ENCODE peak calls at places on chromosomes 3 and 15, in nine cellular contexts. One of them, this sample, is unnamed.

GRCh38 chr15:53844634-53845033 is 85.2 kb upstream of the WDR72 start:
- DNase-seq in fibroblast of lung: no peak
- DNase-seq in cardiac fibroblast: no peak
- DNase-seq in AG09309: no peak
- DNase-seq in A549: no peak
- DNase-seq in HL-60: no peak
- DNase-seq in bronchial epithelial cell: no peak
- DNase-seq in K562: no peak
- DNase-seq in epithelial cell of proximal tubule: no peak
- DNase-seq in this sample: no peak

GRCh38 chr15:40252438-40253178 is 13.7 kb downstream of the PAK6 start:
- DNase-seq in bronchial epithelial cell: peak; percentile 33
- DNase-seq in K562: no peak
- DNase-seq in fibroblast of lung: no peak
- DNase-seq in epithelial cell of proximal tubule: no peak
- DNase-seq in AG09309: no peak
- DNase-seq in HL-60: no peak
- DNase-seq in A549: no peak
- DNase-seq in cardiac fibroblast: peak; percentile 27
- DNase-seq in this sample: peak; percentile 55

GRCh38 chr3:118968111-118968510 is 66.5 kb downstream of the IGSF11 start:
- DNase-seq in fibroblast of lung: no peak
- DNase-seq in AG09309: no peak
- DNase-seq in epithelial cell of proximal tubule: no peak
- DNase-seq in A549: no peak
- DNase-seq in HL-60: no peak
- DNase-seq in cardiac fibroblast: no peak
- DNase-seq in bronchial epithelial cell: no peak
- DNase-seq in K562: no peak
- DNase-seq in this sample: no peak

GRCh38 chr15:55197719-55198118 is 978 bp upstream of the RSL24D1 start:
- DNase-seq in bronchial epithelial cell: no peak
- DNase-seq in fibroblast of lung: no peak
- DNase-seq in HL-60: no peak
- DNase-seq in A549: no peak
- DNase-seq in cardiac fibroblast: no peak
- DNase-seq in K562: no peak
- DNase-seq in epithelial cell of proximal tubule: no peak
- DNase-seq in AG09309: no peak
- DNase-seq in this sample: no peak

GRCh38 chr15:57485869-57486268 is 105.8 kb upstream of the MYZAP start:
- DNase-seq in fibroblast of lung: peak; percentile 52
- DNase-seq in epithelial cell of proximal tubule: peak; percentile 95
- DNase-seq in A549: peak; percentile 95
- DNase-seq in bronchial epithelial cell: peak; percentile 95
- DNase-seq in AG09309: no peak
- DNase-seq in HL-60: no peak
- DNase-seq in cardiac fibroblast: peak; percentile 67
- DNase-seq in K562: no peak
- DNase-seq in this sample: peak; percentile 96

GRCh38 chr15:70585707-70586034 is 177.7 kb downstream of the UACA start:
- DNase-seq in bronchial epithelial cell: no peak
- DNase-seq in fibroblast of lung: no peak
- DNase-seq in A549: no peak
- DNase-seq in cardiac fibroblast: no peak
- DNase-seq in epithelial cell of proximal tubule: no peak
- DNase-seq in HL-60: no peak
- DNase-seq in K562: no peak
- DNase-seq in AG09309: no peak
- DNase-seq in this sample: no peak

GRCh38 chr3:128378631-128379347 is 87.9 kb downstream of the DNAJB8 start:
- DNase-seq in AG09309: no peak
- DNase-seq in bronchial epithelial cell: no peak
- DNase-seq in epithelial cell of proximal tubule: no peak
- DNase-seq in cardiac fibroblast: peak; percentile 52
- DNase-seq in fibroblast of lung: peak; percentile 84
- DNase-seq in HL-60: no peak
- DNase-seq in A549: no peak
- DNase-seq in K562: no peak
- DNase-seq in this sample: no peak

GRCh38 chr15:45456212-45457106 is 66.1 kb downstream of the SLC30A4 start:
- DNase-seq in bronchial epithelial cell: peak; percentile 99
- DNase-seq in fibroblast of lung: peak; percentile 99
- DNase-seq in epithelial cell of proximal tubule: peak; percentile 95
- DNase-seq in K562: peak; percentile 65
- DNase-seq in cardiac fibroblast: peak; percentile 98
- DNase-seq in A549: peak; percentile 89
- DNase-seq in HL-60: peak; percentile 88
- DNase-seq in AG09309: peak; percentile 100
- DNase-seq in this sample: peak; percentile 99

DNA sequence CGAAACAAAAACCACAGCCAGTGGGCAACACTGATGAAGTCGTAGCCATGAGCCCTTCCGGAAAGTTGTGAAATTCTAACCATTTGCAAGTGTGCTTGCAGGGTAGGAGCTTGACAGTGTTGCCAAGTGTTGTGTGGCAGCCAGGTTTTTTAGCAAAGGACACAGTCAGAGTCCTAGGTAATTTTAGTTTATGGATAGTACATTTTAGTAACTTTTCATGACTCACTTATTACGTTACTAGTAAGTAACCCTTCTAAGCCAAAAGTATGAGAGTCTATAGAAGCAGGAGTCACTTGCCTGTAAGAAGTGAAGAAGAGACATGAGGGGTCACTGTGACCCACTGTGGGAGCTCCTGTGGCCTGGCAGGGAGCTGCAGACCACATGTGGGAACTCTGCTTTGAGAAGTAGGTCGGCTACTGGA is 54.8 kb upstream of the ADPGK start:
- DNase-seq in A549: no peak
- DNase-seq in HL-60: peak; percentile 61
- DNase-seq in epithelial cell of proximal tubule: no peak
- DNase-seq in fibroblast of lung: peak; percentile 1
- DNase-seq in K562: no peak
- DNase-seq in AG09309: peak; percentile 48
- DNase-seq in bronchial epithelial cell: no peak
- DNase-seq in cardiac fibroblast: peak; percentile 19
- DNase-seq in this sample: no peak
- H3K4me3 ChIP-seq in A549: no peak overlapping the region
- H3K4me3 ChIP-seq in HL-60: no peak overlapping the region
- H3K4me3 ChIP-seq in epithelial cell of proximal tubule: no peak overlapping the region
- H3K4me3 ChIP-seq in fibroblast of lung: no peak overlapping the region
- H3K4me3 ChIP-seq in K562: no peak overlapping the region
- H3K4me3 ChIP-seq in AG09309: no peak overlapping the region
- H3K4me3 ChIP-seq in bronchial epithelial cell: no peak overlapping the region
- H3K4me3 ChIP-seq in cardiac fibroblast: no peak overlapping the region
- H3K4me3 ChIP-seq in this sample: no peak overlapping the region

GRCh38 chr15:39171944-39172368 is 408.9 kb upstream of the THBS1 start:
- DNase-seq in cardiac fibroblast: peak; percentile 98
- DNase-seq in A549: peak; percentile 74
- DNase-seq in bronchial epithelial cell: peak; percentile 98
- DNase-seq in AG09309: peak; percentile 96
- DNase-seq in fibroblast of lung: peak; percentile 98
- DNase-seq in epithelial cell of proximal tubule: peak; percentile 91
- DNase-seq in K562: peak; percentile 17
- DNase-seq in HL-60: peak; percentile 7
- DNase-seq in this sample: peak; percentile 98
- TF ChIP-seq CTCF in cardiac fibroblast: peak; percentile 48
- TF ChIP-seq CTCF in A549: peak; percentile 66
- TF ChIP-seq CTCF in bronchial epithelial cell: peak; percentile 55
- TF ChIP-seq CTCF in AG09309: peak; percentile 57
- TF ChIP-seq CTCF in fibroblast of lung: peak; percentile 37
- TF ChIP-seq CTCF in epithelial cell of proximal tubule: peak; percentile 70
- TF ChIP-seq CTCF in K562: peak; percentile 64
- TF ChIP-seq CTCF in HL-60: no peak
- TF ChIP-seq CTCF in this sample: peak; percentile 60

GRCh38 chr3:98750520-98750919 is 12.6 kb upstream of the ST3GAL6 start:
- DNase-seq in K562: no peak
- DNase-seq in epithelial cell of proximal tubule: no peak
- DNase-seq in HL-60: no peak
- DNase-seq in A549: no peak
- DNase-seq in bronchial epithelial cell: peak; percentile 34
- DNase-seq in cardiac fibroblast: no peak
- DNase-seq in AG09309: no peak
- DNase-seq in fibroblast of lung: no peak
- DNase-seq in this sample: no peak
- H3K4me3 ChIP-seq in K562: no peak overlapping the region
- H3K4me3 ChIP-seq in epithelial cell of proximal tubule: no peak overlapping the region
- H3K4me3 ChIP-seq in HL-60: no peak overlapping the region
- H3K4me3 ChIP-seq in A549: no peak overlapping the region
- H3K4me3 ChIP-seq in bronchial epithelial cell: no peak overlapping the region
- H3K4me3 ChIP-seq in cardiac fibroblast: no peak overlapping the region
- H3K4me3 ChIP-seq in AG09309: no peak overlapping the region
- H3K4me3 ChIP-seq in fibroblast of lung: no peak overlapping the region
- H3K4me3 ChIP-seq in this sample: no peak overlapping the region

GRCh38 chr3:178325330-178325729 is 210.9 kb upstream of the KCNMB2 start:
- DNase-seq in epithelial cell of proximal tubule: no peak
- DNase-seq in bronchial epithelial cell: peak; percentile 44
- DNase-seq in AG09309: peak; percentile 37
- DNase-seq in fibroblast of lung: peak; percentile 75
- DNase-seq in K562: no peak
- DNase-seq in HL-60: no peak
- DNase-seq in A549: no peak
- DNase-seq in cardiac fibroblast: peak; percentile 76
- DNase-seq in this sample: peak; percentile 27
- TF ChIP-seq CTCF in epithelial cell of proximal tubule: no peak
- TF ChIP-seq CTCF in bronchial epithelial cell: peak; percentile 4
- TF ChIP-seq CTCF in AG09309: peak; percentile 27
- TF ChIP-seq CTCF in fibroblast of lung: peak; percentile 10
- TF ChIP-seq CTCF in K562: peak; percentile 58
- TF ChIP-seq CTCF in HL-60: no peak
- TF ChIP-seq CTCF in A549: peak; percentile 39
- TF ChIP-seq CTCF in cardiac fibroblast: peak; percentile 31
- TF ChIP-seq CTCF in this sample: peak; percentile 29

DNA sequence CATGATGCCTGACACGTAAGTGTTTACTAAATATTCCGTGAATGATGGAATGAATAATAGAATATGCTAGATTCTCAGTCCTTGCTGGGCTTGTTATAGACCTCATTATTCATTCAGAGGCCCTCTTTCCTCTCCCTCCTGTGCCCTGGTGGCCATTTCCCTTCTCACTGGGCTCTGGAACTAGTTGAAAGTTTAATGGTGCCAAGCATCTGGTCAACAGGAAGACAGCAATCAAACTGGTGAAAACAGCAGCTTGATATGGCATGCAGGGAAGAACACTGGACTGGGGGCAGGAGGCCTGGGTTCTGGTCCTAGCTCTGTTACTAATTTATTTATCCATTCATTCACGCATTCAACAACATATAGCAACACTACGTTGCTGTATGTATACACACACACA is 3.7 kb upstream of the APOD start:
- DNase-seq in fibroblast of lung: no peak
- DNase-seq in bronchial epithelial cell: no peak
- DNase-seq in A549: no peak
- DNase-seq in K562: no peak
- DNase-seq in AG09309: no peak
- DNase-seq in cardiac fibroblast: no peak
- DNase-seq in epithelial cell of proximal tubule: no peak
- DNase-seq in HL-60: no peak
- DNase-seq in this sample: no peak
- H3K4me3 ChIP-seq in fibroblast of lung: no peak overlapping the region
- H3K4me3 ChIP-seq in bronchial epithelial cell: no peak overlapping the region
- H3K4me3 ChIP-seq in A549: no peak overlapping the region
- H3K4me3 ChIP-seq in K562: no peak overlapping the region
- H3K4me3 ChIP-seq in AG09309: no peak overlapping the region
- H3K4me3 ChIP-seq in cardiac fibroblast: no peak overlapping the region
- H3K4me3 ChIP-seq in epithelial cell of proximal tubule: no peak overlapping the region
- H3K4me3 ChIP-seq in HL-60: no peak overlapping the region
- H3K4me3 ChIP-seq in this sample: no peak overlapping the region

GRCh38 chr3:145417678-145418077 is 743.3 kb downstream of the PLOD2 start:
- DNase-seq in bronchial epithelial cell: no peak
- DNase-seq in AG09309: no peak
- DNase-seq in HL-60: no peak
- DNase-seq in A549: no peak
- DNase-seq in fibroblast of lung: no peak
- DNase-seq in K562: no peak
- DNase-seq in epithelial cell of proximal tubule: no peak
- DNase-seq in cardiac fibroblast: no peak
- DNase-seq in this sample: no peak
- TF ChIP-seq CTCF in bronchial epithelial cell: no peak
- TF ChIP-seq CTCF in AG09309: no peak
- TF ChIP-seq CTCF in HL-60: no peak
- TF ChIP-seq CTCF in A549: no peak
- TF ChIP-seq CTCF in fibroblast of lung: no peak
- TF ChIP-seq CTCF in K562: no peak
- TF ChIP-seq CTCF in epithelial cell of proximal tubule: no peak
- TF ChIP-seq CTCF in cardiac fibroblast: no peak
- TF ChIP-seq CTCF in this sample: no peak

DNA sequence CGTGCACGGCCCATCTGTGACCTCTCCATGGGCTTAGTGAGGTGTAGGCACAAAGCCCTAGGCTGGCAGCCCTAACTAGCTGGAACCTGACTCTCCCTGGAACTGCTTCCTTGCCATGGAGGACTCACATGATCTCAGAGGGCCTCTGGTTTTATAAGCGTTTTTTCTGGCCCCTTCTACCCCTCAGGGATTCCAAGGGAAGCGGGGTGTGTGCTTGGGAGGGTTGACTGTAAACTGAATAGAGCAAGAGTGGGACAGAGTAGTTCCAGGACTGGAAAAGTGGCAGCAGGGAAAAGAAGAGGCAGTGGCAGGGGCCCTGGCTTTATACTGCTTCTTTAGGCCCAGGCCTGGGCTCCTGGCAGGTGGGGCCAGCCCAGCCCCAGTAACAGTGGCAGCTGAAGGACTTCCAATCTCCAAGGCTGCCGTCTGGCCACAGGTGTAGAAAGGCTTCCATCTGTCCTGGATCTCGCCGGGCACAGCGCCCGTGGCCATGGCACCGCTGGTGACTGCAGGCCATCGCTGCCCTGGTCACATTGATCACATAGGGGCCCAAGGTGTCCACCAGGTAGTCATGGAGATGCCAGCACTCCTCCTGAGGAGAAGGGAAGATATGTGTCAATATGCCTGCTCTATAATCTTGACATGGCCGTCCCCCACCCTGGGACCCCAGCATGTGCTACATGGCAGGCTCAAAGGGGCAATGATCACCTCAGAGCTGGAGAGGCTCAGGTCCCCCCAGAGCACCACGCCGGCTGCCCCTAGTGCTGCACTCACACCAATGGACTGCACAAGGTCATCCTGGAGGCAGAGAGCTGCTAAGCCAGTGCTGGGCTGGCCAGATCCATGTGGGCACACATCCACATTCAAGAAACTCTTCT is 934 bp upstream of the IFRD2 start:
- DNase-seq in A549: no peak
- DNase-seq in K562: no peak
- DNase-seq in fibroblast of lung: no peak
- DNase-seq in AG09309: no peak
- DNase-seq in cardiac fibroblast: no peak
- DNase-seq in bronchial epithelial cell: no peak
- DNase-seq in epithelial cell of proximal tubule: no peak
- DNase-seq in HL-60: no peak
- DNase-seq in this sample: no peak
- H3K4me3 ChIP-seq in A549: peak overlapping the region; percentile 87
- H3K4me3 ChIP-seq in K562: peak overlapping the region; percentile 27
- H3K4me3 ChIP-seq in fibroblast of lung: peak overlapping the region; percentile 79
- H3K4me3 ChIP-seq in AG09309: peak overlapping the region; percentile 68
- H3K4me3 ChIP-seq in cardiac fibroblast: peak overlapping the region; percentile 43
- H3K4me3 ChIP-seq in bronchial epithelial cell: peak overlapping the region; percentile 17
- H3K4me3 ChIP-seq in epithelial cell of proximal tubule: peak overlapping the region; percentile 92
- H3K4me3 ChIP-seq in HL-60: peak overlapping the region; percentile 29
- H3K4me3 ChIP-seq in this sample: peak overlapping the region; percentile 96